ENCODE peak calls at places on chromosomes 16 and 17, in six cellular contexts. One of them, this sample, is unnamed.

GRCh38 chr16:11379420-11379819 is 34.2 kb downstream of the RMI2 start:
- DNase-seq in sigmoid colon: peak; percentile 41
- DNase-seq in nephron progenitor cell: no peak
- DNase-seq in GM20000: peak; percentile 75
- DNase-seq in Calu3: peak; percentile 49
- DNase-seq in mammary epithelial cell: peak; percentile 25
- DNase-seq in this sample: no peak

GRCh38 chr17:56851008-56851407 is 17.1 kb downstream of the DGKE start:
- DNase-seq in sigmoid colon: no peak
- DNase-seq in nephron progenitor cell: no peak
- DNase-seq in GM20000: no peak
- DNase-seq in Calu3: no peak
- DNase-seq in mammary epithelial cell: no peak
- DNase-seq in this sample: no peak

GRCh38 chr16:73179671-73180370 is 131.9 kb upstream of the ZFHX3 start:
- DNase-seq in sigmoid colon: peak; percentile 82
- DNase-seq in nephron progenitor cell: peak; percentile 25
- DNase-seq in GM20000: no peak
- DNase-seq in Calu3: no peak
- DNase-seq in mammary epithelial cell: no peak
- DNase-seq in this sample: no peak

GRCh38 chr17:65918921-65919546 is 272.9 kb downstream of the CEP112 start:
- DNase-seq in sigmoid colon: no peak
- DNase-seq in nephron progenitor cell: peak; percentile 10
- DNase-seq in GM20000: no peak
- DNase-seq in Calu3: no peak
- DNase-seq in mammary epithelial cell: no peak
- DNase-seq in this sample: no peak

GRCh38 chr17:9402590-9403199 is 172.9 kb downstream of the STX8 start:
- DNase-seq in sigmoid colon: no peak
- DNase-seq in nephron progenitor cell: peak; percentile 26
- DNase-seq in GM20000: peak; percentile 20
- DNase-seq in Calu3: peak; percentile 43
- DNase-seq in mammary epithelial cell: no peak
- DNase-seq in this sample: no peak

GRCh38 chr16:68216240-68216639 is 19.7 kb downstream of the ESRP2 start:
- DNase-seq in sigmoid colon: no peak
- DNase-seq in nephron progenitor cell: no peak
- DNase-seq in GM20000: no peak
- DNase-seq in Calu3: no peak
- DNase-seq in mammary epithelial cell: no peak
- DNase-seq in this sample: no peak

GRCh38 chr17:53058031-53058430 is 764.7 kb upstream of the KIF2B start:
- DNase-seq in sigmoid colon: no peak
- DNase-seq in nephron progenitor cell: no peak
- DNase-seq in GM20000: no peak
- DNase-seq in Calu3: no peak
- DNase-seq in mammary epithelial cell: peak; percentile 9
- DNase-seq in this sample: no peak

GRCh38 chr17:75442168-75443103 is 14.0 kb upstream of the TMEM94 start:
- DNase-seq in sigmoid colon: no peak
- DNase-seq in nephron progenitor cell: no peak
- DNase-seq in GM20000: no peak
- DNase-seq in Calu3: no peak
- DNase-seq in mammary epithelial cell: no peak
- DNase-seq in this sample: no peak

GRCh38 chr16:69796285-69797118 is 34.4 kb downstream of the WWP2 start:
- DNase-seq in sigmoid colon: peak; percentile 69
- DNase-seq in nephron progenitor cell: peak; percentile 36
- DNase-seq in GM20000: peak; percentile 56
- DNase-seq in Calu3: peak; percentile 55
- DNase-seq in mammary epithelial cell: peak; percentile 49
- DNase-seq in this sample: no peak

GRCh38 chr17:81039854-81040758 is 5.2 kb downstream of the BAIAP2 start:
- DNase-seq in sigmoid colon: no peak
- DNase-seq in nephron progenitor cell: no peak
- DNase-seq in GM20000: no peak
- DNase-seq in Calu3: peak; percentile 35
- DNase-seq in mammary epithelial cell: peak; percentile 65
- DNase-seq in this sample: no peak

GRCh38 chr17:4476512-4477070 is 22.1 kb upstream of the SPNS2 start:
- DNase-seq in sigmoid colon: no peak
- DNase-seq in nephron progenitor cell: no peak
- DNase-seq in GM20000: no peak
- DNase-seq in Calu3: peak; percentile 85
- DNase-seq in mammary epithelial cell: no peak
- DNase-seq in this sample: no peak

GRCh38 chr17:45293413-45294211 is 23.2 kb downstream of the MAP3K14 start:
- DNase-seq in sigmoid colon: peak; percentile 95
- DNase-seq in nephron progenitor cell: peak; percentile 30
- DNase-seq in GM20000: no peak
- DNase-seq in Calu3: peak; percentile 81
- DNase-seq in mammary epithelial cell: peak; percentile 81
- DNase-seq in this sample: no peak

GRCh38 chr17:55134486-55135157 is 130.1 kb upstream of the HLF start:
- DNase-seq in sigmoid colon: no peak
- DNase-seq in nephron progenitor cell: no peak
- DNase-seq in GM20000: no peak
- DNase-seq in Calu3: no peak
- DNase-seq in mammary epithelial cell: peak; percentile 12
- DNase-seq in this sample: no peak

GRCh38 chr17:50511058-50511457 is 2.8 kb downstream of the MYCBPAP start:
- DNase-seq in sigmoid colon: no peak
- DNase-seq in nephron progenitor cell: no peak
- DNase-seq in GM20000: peak; percentile 90
- DNase-seq in Calu3: peak; percentile 48
- DNase-seq in mammary epithelial cell: no peak
- DNase-seq in this sample: no peak

GRCh38 chr17:63545302-63545928 is 4.9 kb upstream of the DCAF7 start:
- DNase-seq in sigmoid colon: no peak
- DNase-seq in nephron progenitor cell: no peak
- DNase-seq in GM20000: no peak
- DNase-seq in Calu3: no peak
- DNase-seq in mammary epithelial cell: no peak
- DNase-seq in this sample: peak; percentile 47

GRCh38 chr16:4283939-4284338 is 11.1 kb upstream of the TFAP4 start:
- DNase-seq in sigmoid colon: no peak
- DNase-seq in nephron progenitor cell: no peak
- DNase-seq in GM20000: no peak
- DNase-seq in Calu3: peak; percentile 38
- DNase-seq in mammary epithelial cell: peak; percentile 46
- DNase-seq in this sample: no peak

GRCh38 chr16:1152123-1152638 is 725 bp upstream of the CACNA1H start:
- DNase-seq in sigmoid colon: peak; percentile 80
- DNase-seq in nephron progenitor cell: peak; percentile 63
- DNase-seq in GM20000: no peak
- DNase-seq in Calu3: no peak
- DNase-seq in mammary epithelial cell: no peak
- DNase-seq in this sample: no peak

GRCh38 chr17:6355196-6355595 is 79.7 kb downstream of the AIPL1 start:
- DNase-seq in sigmoid colon: no peak
- DNase-seq in nephron progenitor cell: no peak
- DNase-seq in GM20000: no peak
- DNase-seq in Calu3: no peak
- DNase-seq in mammary epithelial cell: no peak
- DNase-seq in this sample: no peak

GRCh38 chr17:27544350-27545131 is 86.4 kb upstream of the LGALS9 start:
- DNase-seq in sigmoid colon: no peak
- DNase-seq in nephron progenitor cell: no peak
- DNase-seq in GM20000: peak; percentile 85
- DNase-seq in Calu3: no peak
- DNase-seq in mammary epithelial cell: peak; percentile 54
- DNase-seq in this sample: peak; percentile 32

GRCh38 chr17:6241996-6242395 is 171.8 kb downstream of the WSCD1 start:
- DNase-seq in sigmoid colon: no peak
- DNase-seq in nephron progenitor cell: no peak
- DNase-seq in GM20000: no peak
- DNase-seq in Calu3: no peak
- DNase-seq in mammary epithelial cell: no peak
- DNase-seq in this sample: no peak

GRCh38 chr17:52138350-52138749 is 20.2 kb downstream of the CA10 start:
- DNase-seq in sigmoid colon: no peak
- DNase-seq in nephron progenitor cell: no peak
- DNase-seq in GM20000: no peak
- DNase-seq in Calu3: peak; percentile 18
- DNase-seq in mammary epithelial cell: peak; percentile 73
- DNase-seq in this sample: no peak

GRCh38 chr17:41178843-41179616 is 1.0 kb upstream of the KRTAP4-2 start:
- DNase-seq in sigmoid colon: no peak
- DNase-seq in nephron progenitor cell: no peak
- DNase-seq in GM20000: no peak
- DNase-seq in Calu3: no peak
- DNase-seq in mammary epithelial cell: peak; percentile 15
- DNase-seq in this sample: no peak

GRCh38 chr17:27236710-27237315 is 57.1 kb upstream of the WSB1 start:
- DNase-seq in sigmoid colon: peak; percentile 87
- DNase-seq in nephron progenitor cell: peak; percentile 77
- DNase-seq in GM20000: peak; percentile 40
- DNase-seq in Calu3: peak; percentile 74
- DNase-seq in mammary epithelial cell: peak; percentile 52
- DNase-seq in this sample: no peak

GRCh38 chr16:71311553-71312158 is 22.5 kb upstream of the CMTR2 start:
- DNase-seq in sigmoid colon: no peak
- DNase-seq in nephron progenitor cell: peak; percentile 61
- DNase-seq in GM20000: peak; percentile 43
- DNase-seq in Calu3: peak; percentile 32
- DNase-seq in mammary epithelial cell: no peak
- DNase-seq in this sample: no peak

GRCh38 chr17:1598399-1599095 is 30.1 kb downstream of the SLC43A2 start:
- DNase-seq in sigmoid colon: no peak
- DNase-seq in nephron progenitor cell: no peak
- DNase-seq in GM20000: no peak
- DNase-seq in Calu3: no peak
- DNase-seq in mammary epithelial cell: no peak
- DNase-seq in this sample: no peak

DNA sequence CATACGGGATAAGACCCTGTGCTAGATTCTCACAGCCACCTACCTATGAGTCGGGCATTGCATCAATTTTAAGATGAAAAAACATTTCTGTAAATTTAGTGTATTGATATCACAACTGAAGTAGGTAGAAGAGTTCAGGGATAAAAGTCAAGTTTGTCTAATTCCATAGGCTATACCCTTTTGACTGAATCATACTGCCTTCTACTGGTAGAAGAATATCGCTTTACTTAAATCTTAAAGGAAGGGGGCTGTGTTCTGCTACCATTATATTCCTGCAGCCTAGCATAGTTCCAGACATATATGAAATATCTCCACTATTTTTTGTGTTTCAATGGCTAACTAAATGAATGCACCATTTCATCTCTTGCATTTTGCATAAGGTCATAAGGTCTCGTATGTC is 1128.6 kb downstream of the CDH8 start:
- DNase-seq in sigmoid colon: no peak
- DNase-seq in nephron progenitor cell: no peak
- DNase-seq in GM20000: no peak
- DNase-seq in Calu3: no peak
- DNase-seq in mammary epithelial cell: no peak
- DNase-seq in this sample: no peak
- TF ChIP-seq CTCF in sigmoid colon: no peak
- TF ChIP-seq CTCF in nephron progenitor cell: no peak
- TF ChIP-seq CTCF in GM20000: no peak
- TF ChIP-seq CTCF in Calu3: no peak
- TF ChIP-seq CTCF in mammary epithelial cell: no peak
- TF ChIP-seq CTCF in this sample: peak; percentile 28

DNA sequence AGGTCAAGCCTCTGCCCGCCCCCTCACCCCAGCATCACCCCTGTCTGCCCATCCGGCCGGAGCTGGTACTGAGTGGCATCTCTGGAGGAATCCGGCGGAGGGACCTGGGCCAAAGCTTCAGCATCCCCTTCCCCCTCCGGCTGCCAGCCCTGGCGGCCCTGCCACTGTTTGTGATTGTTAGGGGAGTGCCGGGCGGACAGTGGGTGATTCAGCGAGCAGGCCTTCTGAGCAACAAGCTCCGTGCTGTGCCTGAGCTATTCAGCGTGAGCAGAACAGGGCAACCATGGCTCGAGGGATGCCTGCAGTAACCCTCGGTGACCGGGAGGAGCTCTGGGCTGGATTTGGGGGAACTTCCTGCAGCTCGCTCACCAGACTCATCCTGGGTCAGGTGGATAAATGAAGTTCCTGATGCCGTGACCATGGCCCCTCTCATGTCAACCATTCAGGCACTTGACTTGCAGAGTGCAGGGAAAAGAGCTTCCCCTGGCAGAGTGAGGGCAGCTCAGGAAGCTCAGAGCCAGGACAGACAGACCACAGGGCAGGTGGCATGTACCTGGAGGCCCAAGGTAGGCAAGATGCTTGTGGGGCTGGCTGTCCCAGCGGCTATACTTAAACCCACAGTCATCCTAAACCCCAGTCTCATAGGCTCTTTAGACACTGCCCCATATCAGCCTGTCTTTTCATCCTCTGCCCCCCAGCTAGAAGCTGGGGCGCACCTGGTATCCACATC is 24.3 kb upstream of the MLKL start:
- DNase-seq in sigmoid colon: no peak
- DNase-seq in nephron progenitor cell: no peak
- DNase-seq in GM20000: no peak
- DNase-seq in Calu3: no peak
- DNase-seq in mammary epithelial cell: peak; percentile 87
- DNase-seq in this sample: no peak
- TF ChIP-seq CTCF in sigmoid colon: no peak
- TF ChIP-seq CTCF in nephron progenitor cell: no peak
- TF ChIP-seq CTCF in GM20000: no peak
- TF ChIP-seq CTCF in Calu3: no peak
- TF ChIP-seq CTCF in mammary epithelial cell: peak; percentile 69
- TF ChIP-seq CTCF in this sample: peak; percentile 72

GRCh38 chr17:73231841-73232586 is 29.7 kb downstream of the CPSF4L start:
- DNase-seq in sigmoid colon: peak; percentile 97
- DNase-seq in nephron progenitor cell: peak; percentile 98
- DNase-seq in GM20000: peak; percentile 96
- DNase-seq in Calu3: peak; percentile 97
- DNase-seq in mammary epithelial cell: peak; percentile 90
- DNase-seq in this sample: peak; percentile 98
- TF ChIP-seq CTCF in sigmoid colon: peak; percentile 28
- TF ChIP-seq CTCF in nephron progenitor cell: no peak
- TF ChIP-seq CTCF in GM20000: peak; percentile 31
- TF ChIP-seq CTCF in Calu3: no peak
- TF ChIP-seq CTCF in mammary epithelial cell: peak; percentile 25
- TF ChIP-seq CTCF in this sample: peak; percentile 62

DNA sequence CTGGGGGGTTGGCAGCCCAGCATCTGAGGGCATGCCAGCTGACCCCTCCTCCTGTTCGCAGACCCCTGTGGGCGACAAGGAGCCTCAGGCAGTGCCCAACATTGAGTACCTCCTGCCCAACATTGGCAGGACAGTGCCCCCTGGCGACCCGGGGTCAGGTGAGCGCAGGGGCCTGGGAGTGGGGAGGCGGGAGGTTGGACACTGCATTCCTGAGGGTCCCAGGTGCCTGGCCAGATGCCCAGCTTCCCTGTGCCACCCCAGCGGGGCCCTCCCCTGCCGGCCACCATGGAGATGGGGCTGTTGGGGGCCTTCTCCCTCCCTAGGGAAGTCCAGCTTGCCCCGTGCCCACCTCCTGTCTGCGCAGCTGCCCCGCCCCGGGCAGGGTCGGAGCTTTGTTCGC is 70.1 kb downstream of the ARHGAP23 start:
- DNase-seq in sigmoid colon: no peak
- DNase-seq in nephron progenitor cell: no peak
- DNase-seq in GM20000: no peak
- DNase-seq in Calu3: no peak
- DNase-seq in mammary epithelial cell: no peak
- DNase-seq in this sample: no peak
- TF ChIP-seq CTCF in sigmoid colon: no peak
- TF ChIP-seq CTCF in nephron progenitor cell: no peak
- TF ChIP-seq CTCF in GM20000: no peak
- TF ChIP-seq CTCF in Calu3: peak; percentile 41
- TF ChIP-seq CTCF in mammary epithelial cell: no peak
- TF ChIP-seq CTCF in this sample: no peak